ENCODE peak calls at places on chromosome 11, in ten cellular contexts. V is astrocyte of the spinal cord; K is small intestine; Z is naive thymus-derived CD8-positive, alpha-beta T cell; R is M059J; Q is kidney glomerular epithelial cell; C is neuronal stem cell; B is CD8-positive, alpha-beta memory T cell; W is NCI-H1436; D is Calu3. A is an unnamed sample.

GRCh38 chr11:82465481-82465880 is 268.2 kb downstream of the FAM181B start:
- DNase-seq in B (no peak), K (no peak), Q (no peak), W (no peak), C (no peak), Z (no peak), D (no peak), R (no peak), V (peak), A (peak)

GRCh38 chr11:119419834-119420492 is 3.0 kb downstream of the THY1 start:
- DNase-seq in K (no peak), C (no peak), V (no peak), B (no peak), R (no peak), W (no peak), Q (peak), Z (no peak), D (no peak), A (peak)

GRCh38 chr11:85809881-85810280 is 1.1 kb downstream of the SYTL2 start:
- DNase-seq in Z (peak), W (no peak), Q (no peak), D (peak), C (no peak), B (peak), K (no peak), R (peak), V (no peak), A (no peak)

GRCh38 chr11:14288189-14288935 is 70.6 kb downstream of the RRAS2 start:
- DNase-seq in D (no peak), K (no peak), C (no peak), R (peak), B (no peak), Q (peak), V (peak), Z (no peak), W (no peak), A (peak)

GRCh38 chr11:64868904-64869570 is 9.4 kb downstream of the EHD1 start:
- DNase-seq in R (peak), B (no peak), Z (no peak), W (no peak), V (peak), C (no peak), K (no peak), Q (peak), D (peak), A (peak)

GRCh38 chr11:128733440-128734115 is 39.7 kb downstream of the FLI1 start:
- DNase-seq in W (peak), V (peak), D (no peak), K (no peak), Z (peak), B (peak), Q (no peak), R (no peak), C (peak), A (no peak)

GRCh38 chr11:73889019-73889418 is 12.2 kb downstream of the PAAF1 start:
- DNase-seq in B (no peak), Z (no peak), V (no peak), R (peak), C (no peak), W (no peak), D (no peak), Q (no peak), K (no peak), A (peak)

GRCh38 chr11:65588199-65589054 is 7.2 kb downstream of the KCNK7 start:
- DNase-seq in K (peak), V (peak), R (peak), D (peak), Q (peak), C (no peak), W (no peak), Z (peak), B (peak), A (peak)

GRCh38 chr11:25793637-25794036 is 538.3 kb upstream of the ANO3 start:
- DNase-seq in Z (no peak), V (no peak), W (no peak), R (no peak), D (no peak), Q (no peak), B (no peak), K (no peak), C (no peak), A (no peak)

GRCh38 chr11:2759228-2760195 is 59.7 kb upstream of the KCNQ1OT1 start:
- DNase-seq in Z (no peak), C (no peak), R (no peak), D (no peak), Q (no peak), W (no peak), K (no peak), B (peak), V (no peak), A (no peak)

GRCh38 chr11:65224939-65225283 is 36.9 kb upstream of the POLA2 start:
- DNase-seq in Z (no peak), C (no peak), Q (peak), R (peak), W (no peak), V (peak), B (no peak), K (no peak), D (peak), A (peak)

GRCh38 chr11:115078461-115079438 is 400.4 kb downstream of the NXPE2 start:
- DNase-seq in K (no peak), W (peak), B (no peak), V (no peak), D (no peak), Z (no peak), R (no peak), C (no peak), Q (no peak), A (no peak)

GRCh38 chr11:2707736-2708135 is 7.9 kb upstream of the KCNQ1OT1 start:
- DNase-seq in Z (no peak), D (no peak), C (no peak), K (no peak), R (no peak), Q (no peak), V (no peak), W (no peak), B (no peak), A (no peak)

GRCh38 chr11:128421577-128421976 is 165.8 kb downstream of the ETS1 start:
- DNase-seq in C (no peak), Q (no peak), W (no peak), B (no peak), Z (no peak), V (peak), D (no peak), R (peak), K (no peak), A (peak)

GRCh38 chr11:35236667-35237003 is 97.7 kb downstream of the CD44 start:
- DNase-seq in V (peak), K (no peak), Z (no peak), Q (no peak), R (peak), D (peak), B (no peak), C (no peak), W (no peak), A (peak)

GRCh38 chr11:106691807-106692365 is 326.4 kb downstream of the GUCY1A2 start:
- DNase-seq in Q (no peak), V (no peak), D (no peak), W (no peak), B (no peak), K (no peak), Z (no peak), R (peak), C (no peak), A (peak)

GRCh38 chr11:83284501-83285051 is 1.6 kb downstream of the CCDC90B start:
- DNase-seq in C (no peak), V (no peak), Z (no peak), Q (no peak), K (peak), B (no peak), R (no peak), W (no peak), D (no peak), A (no peak)

GRCh38 chr11:70002433-70002832 is 75.7 kb upstream of the ANO1 start:
- DNase-seq in V (no peak), B (no peak), C (no peak), W (no peak), K (no peak), Z (no peak), Q (no peak), R (no peak), D (no peak), A (no peak)

GRCh38 chr11:114736806-114737205 is 58.5 kb downstream of the NXPE2 start:
- DNase-seq in R (no peak), Z (no peak), K (peak), V (no peak), C (no peak), Q (no peak), B (no peak), D (no peak), W (no peak), A (no peak)

GRCh38 chr11:8768625-8769333 is 86.2 kb downstream of the RPL27A start:
- DNase-seq in Q (peak), R (peak), B (no peak), Z (no peak), W (no peak), K (peak), D (peak), V (peak), C (no peak), A (peak)

GRCh38 chr11:83827520-83827919 is 541.4 kb upstream of the CCDC90B start:
- DNase-seq in K (no peak), V (peak), Q (no peak), R (peak), B (no peak), W (no peak), C (no peak), D (no peak), Z (no peak), A (peak)

GRCh38 chr11:130871616-130872015 is 44.7 kb downstream of the SNX19 start:
- DNase-seq in R (no peak), C (no peak), K (no peak), W (no peak), B (no peak), Q (peak), D (no peak), V (no peak), Z (no peak), A (no peak)

GRCh38 chr11:1092919-1093318 is 18.2 kb downstream of the MUC2 start:
- DNase-seq in Z (no peak), Q (no peak), W (no peak), V (no peak), B (no peak), C (no peak), K (no peak), R (no peak), D (no peak), A (no peak)

GRCh38 chr11:126816655-126817054 is 183.9 kb downstream of the KIRREL3 start:
- DNase-seq in V (peak), K (no peak), C (no peak), R (no peak), W (no peak), D (peak), B (no peak), Q (no peak), Z (no peak), A (peak)

GRCh38 chr11:75589933-75590332 is 27.9 kb downstream of the SERPINH1 start:
- DNase-seq in Q (no peak), C (no peak), V (no peak), D (no peak), R (no peak), W (no peak), Z (no peak), K (no peak), B (no peak), A (no peak)